ENCODE peak calls at places on chromosomes 7 and 10, in four cellular contexts. M is stimulated activated CD8-positive, alpha-beta memory T cell treated with anti-CD3 and anti-CD28 coated beads, Interleukin-7, amount 100 ng/mL, for 4 hours; F is renal cortical epithelial cell; U is amygdala. R is an unnamed sample.

GRCh38 chr10:35838080-35838479 is 196.0 kb upstream of the FZD8 start:
- DNase-seq in U (no peak), M (no peak), F (no peak), R (no peak)

GRCh38 chr10:116210588-116211346 is 62.2 kb downstream of the GFRA1 start:
- DNase-seq in F (no peak), M (no peak), U (no peak), R (no peak)

GRCh38 chr7:111796671-111797070 is 234.4 kb upstream of the IMMP2L start:
- DNase-seq in F (no peak), M (no peak), U (no peak), R (no peak)

GRCh38 chr7:46651070-46651469 is 730.0 kb upstream of the IGFBP3 start:
- DNase-seq in M (no peak), U (no peak), F (peak; percentile 88), R (no peak)

GRCh38 chr10:1465421-1465902 is 271.9 kb downstream of the ADARB2 start:
- DNase-seq in M (no peak), U (no peak), F (peak; percentile 5), R (peak; percentile 9)

GRCh38 chr10:74189999-74190421 is 39.0 kb downstream of the ADK start:
- DNase-seq in U (no peak), F (peak; percentile 95), M (no peak), R (no peak)

GRCh38 chr7:156111-157007 is 36.0 kb upstream of the FAM20C start:
- DNase-seq in F (no peak), U (no peak), M (no peak), R (no peak)

GRCh38 chr10:112390125-112390703 is 16.3 kb downstream of the ACSL5 start:
- DNase-seq in M (no peak), F (peak; percentile 27), U (no peak), R (no peak)

GRCh38 chr10:85646312-85646711 is 720.3 kb downstream of the GRID1 start:
- DNase-seq in U (no peak), M (no peak), F (peak; percentile 88), R (no peak)

GRCh38 chr7:16978358-16979244 is 96.8 kb upstream of the AGR3 start:
- DNase-seq in U (no peak), F (peak; percentile 95), M (no peak), R (no peak)

GRCh38 chr7:37642028-37642540 is 41.5 kb upstream of the GPR141 start:
- DNase-seq in M (no peak), F (peak; percentile 11), U (no peak), R (no peak)

GRCh38 chr7:158431055-158431940 is 156.3 kb downstream of the PTPRN2 start:
- DNase-seq in U (no peak), F (no peak), M (no peak), R (no peak)

GRCh38 chr10:24419067-24419466 is 210.1 kb downstream of the KIAA1217 start:
- DNase-seq in U (no peak), M (no peak), F (no peak), R (no peak)

GRCh38 chr10:124743188-124744046 is 761 bp downstream of the FAM53B start:
- DNase-seq in M (no peak), U (no peak), F (no peak), R (no peak)

GRCh38 chr10:70585555-70586243 is 16.8 kb downstream of the PRF1 start:
- DNase-seq in F (no peak), M (no peak), U (no peak), R (no peak)

GRCh38 chr10:43230909-43231522 is 35.8 kb downstream of the RASGEF1A start:
- DNase-seq in F (no peak), M (no peak), U (no peak), R (no peak)

GRCh38 chr10:11401314-11402222 is 209.9 kb downstream of the USP6NL start:
- DNase-seq in M (no peak), F (no peak), U (no peak), R (no peak)

GRCh38 chr10:89563861-89564478 is 28.6 kb upstream of the SLC16A12 start:
- DNase-seq in F (peak; percentile 57), U (no peak), M (no peak), R (no peak)

GRCh38 chr10:62690703-62691102 is 113.8 kb upstream of the ADO start:
- DNase-seq in M (no peak), U (no peak), F (no peak), R (no peak)

GRCh38 chr10:68103867-68104255 is 5.4 kb upstream of the MYPN start:
- DNase-seq in M (no peak), F (peak; percentile 63), U (no peak), R (no peak)

GRCh38 chr7:47218378-47219176 is 363.3 kb downstream of the TNS3 start:
- DNase-seq in U (no peak), M (no peak), F (no peak), R (no peak)

GRCh38 chr10:127907411-127908105 is 655 bp downstream of the PTPRE start:
- DNase-seq in U (no peak), F (no peak), M (no peak), R (no peak)

R was measured in NK-92 treated with Interleukin-12 subunit alpha and Interleukin-12 subunit beta, amount 100 ng/mL, for 24 hours.